ENCODE peak calls at places on chromosomes 11 and 22, in six cellular contexts. J, L, B, E, F and R are unnamed samples. For H3K27me3, the result is how much of the 10 kb centered on the place peaks cover.

GRCh38 chr11:115965754-115966504 is 461.7 kb upstream of the CADM1 start:
- DNase-seq in F (no peak), J (no peak), B (peak), E (peak), L (no peak), R (no peak)

GRCh38 chr22:41447435-41448188 is 1.0 kb upstream of the TOB2 start:
- DNase-seq in E (peak), J (no peak), F (peak), L (no peak), B (peak), R (peak)

GRCh38 chr11:65425971-65426838 is 3.6 kb downstream of the NEAT1 start:
- DNase-seq in L (no peak), E (no peak), F (peak), B (no peak), J (no peak), R (peak)

GRCh38 chr22:36610056-36610455 is 81.1 kb upstream of the EIF3D start:
- DNase-seq in F (no peak), B (no peak), J (no peak), L (no peak), E (no peak), R (no peak)

GRCh38 chr22:20154602-20155183 is 3.8 kb upstream of the CCDC188 start:
- DNase-seq in F (no peak), J (no peak), L (no peak), B (no peak), E (peak), R (no peak)

GRCh38 chr11:109735139-109735538 is 313.1 kb downstream of the C11orf87 start:
- DNase-seq in J (no peak), F (no peak), B (no peak), E (no peak), L (no peak), R (no peak)

GRCh38 chr11:20596629-20597129 is 2.7 kb upstream of the SLC6A5 start:
- DNase-seq in L (no peak), E (no peak), F (no peak), B (no peak), J (no peak), R (no peak)

GRCh38 chr11:133928628-133929059 is 28.1 kb downstream of the IGSF9B start:
- DNase-seq in J (no peak), L (no peak), E (peak), B (no peak), F (no peak), R (no peak)

GRCh38 chr22:18021431-18021830 is 2.9 kb downstream of the MICAL3 start:
- DNase-seq in F (no peak), E (no peak), B (no peak), J (no peak), L (no peak), R (no peak)

GRCh38 chr11:118908931-118909618 is 16.7 kb downstream of the BCL9L start:
- DNase-seq in B (peak), F (peak), E (peak), L (no peak), J (no peak), R (no peak)

GRCh38 chr22:25029181-25029580 is 76.7 kb downstream of the KIAA1671 start:
- DNase-seq in B (no peak), J (no peak), L (no peak), E (no peak), F (no peak), R (no peak)

GRCh38 chr22:46612341-46612903 is 7.8 kb upstream of the GRAMD4 start:
- DNase-seq in J (no peak), L (no peak), F (no peak), B (no peak), E (no peak), R (no peak)

GRCh38 chr22:40588726-40589125 is 47.8 kb downstream of the MRTFA start:
- DNase-seq in F (no peak), B (no peak), L (no peak), E (no peak), J (no peak), R (no peak)

GRCh38 chr11:63917685-63918523 is 940 bp upstream of the RCOR2 start:
- DNase-seq in B (no peak), E (peak), F (peak), L (no peak), J (no peak), R (no peak)

GRCh38 chr11:123211134-123211879 is 16.3 kb upstream of the CLMP start:
- DNase-seq in L (no peak), B (no peak), J (no peak), F (no peak), E (no peak), R (no peak)

GRCh38 chr22:31085493-31085824 is 4.3 kb downstream of the SMTN start:
- DNase-seq in F (no peak), B (no peak), E (no peak), J (no peak), L (no peak), R (no peak)
- TF ChIP-seq CTCF in F (no peak), B (peak), E (no peak), J (peak), L (no peak), R (no peak)

GRCh38 chr11:7596975-7597391 is 76.3 kb downstream of the CYB5R2 start:
- DNase-seq in J (no peak), B (no peak), L (no peak), F (peak), E (no peak), R (no peak)
- H3K4me3 ChIP-seq in J (no peak), B (no peak), L (no peak), F (peak), E (no peak), R (no peak)

GRCh38 chr22:50673231-50674126 is 856 bp downstream of the SHANK3 start:
- DNase-seq in B (no peak), F (peak), L (no peak), E (no peak), J (no peak), R (no peak)

GRCh38 chr22:50670914-50671538 is 1.6 kb upstream of the SHANK3 start:
- DNase-seq in F (peak), J (no peak), B (no peak), E (no peak), L (no peak), R (no peak)

GRCh38 chr22:50671641-50672040 is 982 bp upstream of the SHANK3 start:
- DNase-seq in L (no peak), E (no peak), B (no peak), F (peak), J (no peak), R (no peak)

GRCh38 chr22:50672471-50673230 is at the start of gene SHANK3:
- DNase-seq in E (no peak), J (no peak), B (no peak), F (peak), L (no peak), R (no peak)

DNA sequence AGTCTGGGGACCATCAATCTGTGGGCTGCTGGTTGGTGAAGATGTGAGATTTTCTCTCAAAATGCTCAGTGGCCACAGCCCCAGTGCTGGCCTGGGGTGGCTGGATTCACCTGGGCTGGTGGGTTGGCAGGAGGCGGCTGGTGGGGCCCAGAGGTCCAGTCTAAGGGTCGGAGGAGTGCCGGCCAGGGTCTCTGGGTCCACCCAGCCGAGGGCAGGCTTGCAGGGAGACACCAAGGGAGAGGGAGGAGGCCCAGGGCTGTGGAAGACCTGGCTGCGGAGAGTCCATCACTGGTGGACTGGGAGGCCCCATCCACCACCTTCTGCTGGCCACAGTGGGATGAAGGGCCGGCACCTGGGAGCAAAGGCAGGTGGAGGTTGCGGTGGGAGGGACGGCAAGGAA is 582 bp upstream of the SHANK3 start:
- DNase-seq in B (no peak), E (no peak), F (no peak), J (no peak), L (no peak), R (no peak)
- H3K27me3 ChIP-seq in B (under half), E (half or more), F (under half), J (under half), L (under half), R (under half)

DNA sequence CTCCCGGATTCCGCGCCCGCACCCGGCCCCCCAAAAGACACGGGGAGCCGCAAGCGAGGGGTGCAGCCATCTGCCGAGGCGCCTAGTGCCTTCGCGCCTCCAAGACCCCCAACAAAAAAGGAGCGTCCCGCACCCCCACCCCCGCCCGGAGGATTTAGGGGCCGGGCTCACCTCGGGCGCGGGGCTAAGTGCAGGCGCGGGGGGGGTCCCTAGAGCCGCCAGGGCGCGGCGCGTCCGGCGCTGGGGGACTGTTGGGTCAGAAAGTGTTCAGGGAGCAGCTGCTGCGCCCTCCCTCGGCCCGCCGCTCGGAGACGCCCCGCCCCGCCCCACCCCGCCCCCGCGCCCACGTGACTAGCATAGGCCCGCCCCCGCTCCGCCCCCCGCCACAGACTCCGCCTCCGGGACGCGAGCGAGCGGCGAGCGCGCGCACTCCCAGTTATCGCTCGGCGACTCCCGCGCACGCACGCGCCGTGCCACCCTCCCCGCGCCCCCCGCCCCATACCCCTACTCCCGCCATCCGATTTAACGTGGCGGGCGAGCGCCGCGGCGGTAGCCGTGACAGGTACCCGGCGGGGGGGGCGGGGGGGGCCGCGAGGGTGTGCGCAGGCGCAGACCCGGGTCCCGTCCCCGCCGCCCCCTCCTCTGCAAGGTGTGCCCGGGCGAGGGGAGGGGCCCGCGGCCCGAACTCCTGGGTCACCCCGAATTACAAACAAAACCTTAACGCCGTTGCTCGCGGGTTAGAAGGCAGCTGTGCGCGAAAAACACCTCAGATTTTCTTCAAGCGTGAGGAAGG is 56.2 kb downstream of the KCNJ4 start:
- DNase-seq in F (peak), E (peak), J (no peak), L (no peak), B (peak), R (peak)
- TF ChIP-seq CTCF in F (no peak), E (no peak), J (no peak), L (no peak), B (no peak), R (no peak)

GRCh38 chr11:12397953-12398352 is 20.6 kb downstream of the PARVA start:
- DNase-seq in B (no peak), F (peak), J (no peak), E (peak), L (no peak), R (no peak)
- H3K4me3 ChIP-seq in B (no peak), F (no peak), J (no peak), E (no peak), L (no peak), R (no peak)

DNA sequence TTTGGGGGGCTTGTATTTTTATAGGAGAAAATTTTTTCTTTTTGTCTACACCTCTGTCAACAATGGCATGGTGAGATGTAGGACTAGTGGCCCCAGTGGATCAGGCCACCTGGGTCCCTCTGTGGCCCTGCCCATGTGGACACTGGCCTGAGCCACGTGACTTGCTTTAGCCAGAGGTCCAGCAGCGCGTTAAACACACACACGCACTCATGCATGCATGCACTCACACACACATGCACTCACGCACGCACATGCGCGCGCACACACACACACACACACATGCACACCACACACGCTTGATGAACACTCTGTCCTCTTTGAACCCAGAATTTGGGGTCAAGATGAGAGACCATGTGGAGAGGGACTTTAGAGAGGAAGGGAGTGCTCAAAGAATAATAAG is 59.4 kb upstream of the NUP50 start:
- DNase-seq in F (no peak), L (no peak), E (no peak), J (no peak), B (no peak), R (no peak)
- H3K27me3 ChIP-seq in F (under half), L (under half), E (under half), J (under half), B (under half), R (under half)

GRCh38 chr11:1834132-1834610 is 619 bp upstream of the SYT8 start:
- DNase-seq in E (no peak), J (no peak), F (peak), B (peak), L (no peak), R (no peak)

GRCh38 chr11:1831338-1832180 is 3.2 kb upstream of the SYT8 start:
- DNase-seq in B (no peak), E (no peak), L (no peak), J (no peak), F (no peak), R (no peak)

GRCh38 chr11:1832989-1833365 is 1.8 kb upstream of the SYT8 start:
- DNase-seq in J (no peak), E (no peak), F (no peak), B (no peak), L (no peak), R (no peak)

GRCh38 chr11:1830500-1831223 is 4.1 kb upstream of the SYT8 start:
- DNase-seq in F (peak), L (no peak), E (no peak), J (no peak), B (peak), R (no peak)

GRCh38 chr11:1832181-1832988 is 2.4 kb upstream of the SYT8 start:
- DNase-seq in J (no peak), B (peak), L (no peak), E (peak), F (peak), R (no peak)
- TF ChIP-seq CTCF in J (peak), B (peak), L (peak), E (peak), F (peak), R (peak)

DNA sequence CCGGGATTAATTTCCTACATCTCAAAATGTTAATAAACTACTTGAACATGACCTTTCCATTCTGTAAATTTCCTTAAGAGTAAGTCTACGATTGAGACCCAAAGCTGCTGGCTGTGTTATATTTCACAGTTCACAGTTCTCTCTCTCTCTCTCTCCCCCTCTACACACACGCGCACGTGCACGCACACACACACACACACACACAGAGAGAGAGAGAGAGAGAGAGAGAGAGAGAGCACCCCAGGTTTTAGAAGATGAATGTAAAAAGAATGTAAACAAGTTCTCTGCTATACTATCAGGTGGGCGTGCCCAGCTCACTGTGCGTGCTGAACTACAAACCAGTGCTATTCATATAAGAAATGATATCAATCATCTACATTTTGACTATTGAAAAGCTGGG is 3.3 kb downstream of the BDNF start:
- DNase-seq in F (no peak), B (no peak), L (no peak), E (no peak), J (no peak), R (no peak)
- H3K4me3 ChIP-seq in F (no peak), B (no peak), L (no peak), E (no peak), J (no peak), R (no peak)

GRCh38 chr11:403021-403760 is 9.2 kb downstream of the PKP3 start:
- DNase-seq in E (no peak), J (no peak), F (peak), B (no peak), L (no peak), R (peak)

GRCh38 chr11:396948-397548 is 3.0 kb downstream of the PKP3 start:
- DNase-seq in F (peak), B (no peak), J (no peak), E (peak), L (no peak), R (peak)

GRCh38 chr11:399731-400211 is 5.8 kb downstream of the PKP3 start:
- DNase-seq in B (no peak), F (no peak), E (no peak), L (no peak), J (no peak), R (no peak)

GRCh38 chr11:398826-399225 is 4.8 kb downstream of the PKP3 start:
- DNase-seq in B (no peak), L (no peak), F (no peak), E (no peak), J (no peak), R (no peak)

DNA sequence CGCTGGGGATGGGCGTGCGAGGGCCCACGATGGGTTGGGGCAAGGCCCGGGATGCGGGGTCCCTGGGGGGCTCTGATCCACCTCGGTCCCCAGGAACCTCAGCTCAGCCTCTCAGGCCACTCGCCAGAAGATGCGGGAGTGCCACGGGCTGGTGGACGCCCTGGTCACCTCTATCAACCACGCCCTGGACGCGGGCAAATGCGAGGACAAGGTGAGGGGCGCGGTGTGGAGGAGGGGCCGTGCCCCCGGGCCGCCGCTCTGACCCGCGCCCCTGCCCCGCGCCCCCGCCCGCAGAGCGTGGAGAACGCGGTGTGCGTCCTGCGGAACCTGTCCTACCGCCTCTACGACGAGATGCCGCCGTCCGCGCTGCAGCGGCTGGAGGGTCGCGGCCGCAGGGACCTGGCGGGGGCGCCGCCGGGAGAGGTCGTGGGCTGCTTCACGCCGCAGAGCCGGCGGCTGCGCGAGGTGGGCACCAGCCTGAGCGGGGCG is 6.3 kb downstream of the PKP3 start:
- DNase-seq in J (no peak), E (no peak), B (no peak), L (no peak), F (no peak), R (no peak)
- H3K27me3 ChIP-seq in J (under half), E (under half), B (under half), L (under half), F (under half), R (under half)